ENCODE peak calls at places on chromosomes 13 and 19, in seven cellular contexts. P is dorsolateral prefrontal cortex, X is uterus, W is stomach, J is tibial nerve, T is thoracic aorta, K is caudate nucleus. C is an unnamed sample.

GRCh38 chr13:94679614-94680013 is 32.7 kb downstream of the SOX21 start:
- DNase-seq in P (no peak), X (no peak), W (no peak), J (no peak), T (no peak), K (no peak), C (no peak)

GRCh38 chr19:55224038-55224665 is 4.4 kb downstream of the TMEM86B start:
- DNase-seq in P (no peak), X (no peak), W (no peak), J (no peak), T (no peak), K (no peak), C (no peak)

GRCh38 chr19:1567848-1568227 is 287 bp downstream of the MEX3D start:
- DNase-seq in P (no peak), X (no peak), W (no peak), J (no peak), T (no peak), K (no peak), C (no peak)

GRCh38 chr13:73732350-73732749 is 401.9 kb downstream of the KLF12 start:
- DNase-seq in P (no peak), X (no peak), W (no peak), J (no peak), T (no peak), K (no peak), C (no peak)

GRCh38 chr13:46113596-46113995 is 8.8 kb upstream of the CPB2 start:
- DNase-seq in P (no peak), X (no peak), W (no peak), J (no peak), T (no peak), K (no peak), C (no peak)

GRCh38 chr19:8399681-8400188 is 9.6 kb downstream of the RAB11B start:
- DNase-seq in P (no peak), X (no peak), W (no peak), J (no peak), T (no peak), K (peak; percentile 28), C (no peak)

GRCh38 chr19:12825259-12826131 is 8.9 kb downstream of the RTBDN start:
- DNase-seq in P (no peak), X (no peak), W (peak; percentile 30), J (no peak), T (no peak), K (no peak), C (no peak)

GRCh38 chr13:43303040-43303729 is 279.8 kb downstream of the DNAJC15 start:
- DNase-seq in P (peak; percentile 71), X (peak; percentile 24), W (peak; percentile 78), J (no peak), T (no peak), K (peak; percentile 40), C (peak; percentile 50)

GRCh38 chr19:53818756-53819155 is 5.4 kb downstream of the NLRP12 start:
- DNase-seq in P (peak; percentile 31), X (no peak), W (no peak), J (no peak), T (no peak), K (no peak), C (no peak)

GRCh38 chr13:112354330-112355273 is 21.6 kb upstream of the SPACA7 start:
- DNase-seq in P (no peak), X (no peak), W (no peak), J (no peak), T (no peak), K (no peak), C (no peak)

GRCh38 chr19:29855087-29855486 is 43.3 kb downstream of the CCNE1 start:
- DNase-seq in P (no peak), X (no peak), W (no peak), J (no peak), T (no peak), K (no peak), C (no peak)

GRCh38 chr13:98992355-98992754 is 14.5 kb upstream of the DOCK9 start:
- DNase-seq in P (no peak), X (no peak), W (no peak), J (no peak), T (no peak), K (no peak), C (no peak)

GRCh38 chr19:14063100-14063499 is 1.2 kb upstream of the PALM3 start:
- DNase-seq in P (no peak), X (no peak), W (no peak), J (no peak), T (no peak), K (no peak), C (no peak)

GRCh38 chr13:59671853-59672252 is 491.9 kb downstream of the DIAPH3 start:
- DNase-seq in P (no peak), X (no peak), W (no peak), J (no peak), T (no peak), K (no peak), C (no peak)

GRCh38 chr19:12784871-12785430 is 6.3 kb upstream of the JUNB start:
- DNase-seq in P (no peak), X (no peak), W (no peak), J (no peak), T (no peak), K (no peak), C (peak; percentile 77)

GRCh38 chr19:28221736-28222135 is 991.2 kb downstream of the UQCRFS1 start:
- DNase-seq in P (no peak), X (no peak), W (no peak), J (no peak), T (no peak), K (no peak), C (no peak)

GRCh38 chr13:51626749-51627148 is 42.5 kb downstream of the WDFY2 start:
- DNase-seq in P (no peak), X (no peak), W (peak; percentile 79), J (no peak), T (no peak), K (no peak), C (no peak)

GRCh38 chr13:94416454-94417080 is 62.9 kb downstream of the DCT start:
- DNase-seq in P (no peak), X (no peak), W (no peak), J (no peak), T (no peak), K (no peak), C (no peak)

GRCh38 chr19:4343056-4343844 is at the start of gene MPND:
- DNase-seq in P (peak; percentile 92), X (peak; percentile 87), W (peak; percentile 95), J (peak; percentile 89), T (peak; percentile 55), K (peak; percentile 91), C (peak; percentile 86)

DNA sequence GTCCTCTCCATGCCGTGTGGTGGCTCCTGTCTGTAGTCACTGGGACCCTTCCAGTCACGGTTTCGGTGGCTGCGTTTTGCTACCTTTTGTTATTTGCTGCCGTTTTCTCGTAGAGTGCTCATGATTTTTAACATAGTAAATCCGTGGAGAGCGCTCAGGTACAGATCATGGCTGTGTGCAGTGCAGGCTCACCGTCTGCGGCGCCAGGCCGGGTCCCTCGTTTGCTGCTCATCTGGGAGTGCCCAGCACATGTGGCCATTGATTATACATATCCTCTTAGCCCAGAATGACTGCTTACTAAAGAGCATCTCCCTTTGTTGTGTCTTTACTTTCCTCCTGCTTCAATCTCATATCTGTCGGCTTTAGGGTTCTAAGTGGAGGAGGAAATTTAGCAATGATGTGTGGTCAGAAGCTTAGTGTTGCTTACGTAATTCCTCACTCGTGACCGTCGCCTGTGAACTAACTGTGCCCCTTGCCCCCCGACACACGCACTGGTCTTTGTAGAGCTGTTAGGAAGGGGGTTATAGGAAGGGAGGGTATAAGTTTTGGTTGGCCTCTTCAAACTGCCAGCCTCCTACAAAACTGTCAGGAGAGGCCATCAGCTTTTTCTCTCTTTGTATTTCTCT is 31.8 kb downstream of the TFDP1 start:
- DNase-seq in P (no peak), X (no peak), W (no peak), J (peak; percentile 24), T (no peak), K (no peak), C (no peak)
- H3K27ac ChIP-seq in P (no peak overlapping the region), X (no peak overlapping the region), W (peak overlapping the region; percentile 59), J (no peak overlapping the region), T (no peak overlapping the region), K (no peak overlapping the region), C (no peak overlapping the region)

GRCh38 chr19:17721821-17722220 is 2.5 kb downstream of the MAP1S start:
- DNase-seq in P (no peak), X (peak; percentile 35), W (no peak), J (no peak), T (no peak), K (no peak), C (no peak)
- H3K27ac ChIP-seq in P (peak overlapping the region; percentile 70), X (no peak overlapping the region), W (peak overlapping the region; percentile 90), J (no peak overlapping the region), T (no peak overlapping the region), K (peak overlapping the region; percentile 62), C (no peak overlapping the region)

GRCh38 chr13:31201341-31202024 is 1.7 kb downstream of the B3GLCT start:
- DNase-seq in P (no peak), X (peak; percentile 58), W (no peak), J (peak; percentile 32), T (no peak), K (no peak), C (no peak)

GRCh38 chr13:31199527-31199848 is 287 bp upstream of the B3GLCT start:
- DNase-seq in P (no peak), X (no peak), W (no peak), J (no peak), T (no peak), K (no peak), C (no peak)

GRCh38 chr13:31198524-31198923 is 1.3 kb upstream of the B3GLCT start:
- DNase-seq in P (no peak), X (no peak), W (no peak), J (no peak), T (no peak), K (no peak), C (no peak)

GRCh38 chr13:31199849-31200635 is at the start of gene B3GLCT:
- DNase-seq in P (no peak), X (peak; percentile 63), W (peak; percentile 84), J (peak; percentile 54), T (no peak), K (peak; percentile 56), C (peak; percentile 85)

DNA sequence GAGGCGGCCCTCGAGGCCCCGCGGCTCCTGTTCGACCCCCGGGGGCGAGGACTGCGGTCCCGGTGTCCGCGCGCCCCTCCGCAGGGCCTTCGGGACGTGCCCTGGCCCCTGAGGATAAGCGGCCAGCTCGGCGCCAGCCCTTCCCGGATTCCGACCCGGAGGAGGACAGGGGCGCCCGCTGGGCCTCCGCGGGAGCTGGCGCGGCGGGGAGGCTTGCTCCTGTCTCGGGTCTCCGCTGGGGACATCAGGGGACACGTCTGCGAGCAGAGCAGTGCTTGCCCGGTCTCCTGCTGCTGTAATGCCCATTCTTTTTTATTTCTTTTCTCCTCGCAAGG is 828 bp downstream of the B3GLCT start:
- DNase-seq in P (no peak), X (peak; percentile 38), W (peak; percentile 50), J (no peak), T (no peak), K (no peak), C (peak; percentile 60)
- H3K27ac ChIP-seq in P (peak overlapping the region; percentile 67), X (peak overlapping the region; percentile 99), W (peak overlapping the region; percentile 97), J (peak overlapping the region; percentile 98), T (peak overlapping the region; percentile 94), K (peak overlapping the region; percentile 90), C (peak overlapping the region; percentile 88)

DNA sequence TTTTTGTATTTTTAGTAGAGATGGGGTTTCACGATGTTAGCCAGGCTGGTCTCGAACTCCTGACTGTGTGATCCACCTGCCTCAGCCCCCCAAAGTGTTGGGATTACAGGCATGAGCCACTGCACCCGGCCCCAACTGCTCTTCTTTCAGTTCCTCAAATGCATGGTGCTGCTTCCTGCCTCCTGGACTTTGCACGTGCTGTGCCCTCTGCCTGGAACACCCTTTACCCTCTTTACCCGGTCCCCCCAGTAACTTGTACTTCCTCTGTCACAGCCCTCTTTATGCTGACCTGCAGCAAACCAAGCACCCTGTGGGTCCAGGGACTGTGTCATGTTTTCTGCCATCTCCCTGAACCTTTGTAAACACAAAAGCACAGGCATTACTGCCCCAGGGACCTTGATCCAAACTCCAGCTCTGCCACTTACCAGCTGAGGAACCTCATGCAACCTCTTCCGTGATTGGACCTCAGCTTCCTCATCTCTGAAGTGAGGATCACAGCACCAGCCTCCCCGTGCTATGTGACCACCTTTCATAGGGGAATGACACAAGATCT is 3.8 kb downstream of the BLVRB start:
- DNase-seq in P (no peak), X (no peak), W (no peak), J (no peak), T (no peak), K (no peak), C (no peak)
- H3K27ac ChIP-seq in P (no peak overlapping the region), X (no peak overlapping the region), W (peak overlapping the region; percentile 42), J (no peak overlapping the region), T (no peak overlapping the region), K (no peak overlapping the region), C (no peak overlapping the region)

C was measured in SJSA1.